ENCODE peak calls at places on chromosomes 11 and 22, in ten cellular contexts. One of them, this sample, is unnamed.

GRCh38 chr11:95327273-95327948 is 96.4 kb upstream of the SESN3 start:
- DNase-seq in psoas muscle: no peak
- DNase-seq in heart left ventricle: no peak
- DNase-seq in cardiac muscle cell: no peak
- DNase-seq in H9: no peak
- DNase-seq in endothelial cell of umbilical vein: no peak
- DNase-seq in lower lobe of right lung: no peak
- DNase-seq in DND-41: no peak
- DNase-seq in esophagus squamous epithelium: no peak
- DNase-seq in left lung: no peak
- DNase-seq in this sample: no peak

GRCh38 chr11:72758690-72759389 is 6.6 kb upstream of the ARAP1 start:
- DNase-seq in psoas muscle: no peak
- DNase-seq in heart left ventricle: peak; percentile 76
- DNase-seq in cardiac muscle cell: peak; percentile 95
- DNase-seq in H9: no peak
- DNase-seq in endothelial cell of umbilical vein: no peak
- DNase-seq in lower lobe of right lung: no peak
- DNase-seq in DND-41: no peak
- DNase-seq in esophagus squamous epithelium: no peak
- DNase-seq in left lung: no peak
- DNase-seq in this sample: no peak

GRCh38 chr22:49024775-49025440 is 802.8 kb downstream of the BRD1 start:
- DNase-seq in psoas muscle: no peak
- DNase-seq in heart left ventricle: peak; percentile 21
- DNase-seq in cardiac muscle cell: no peak
- DNase-seq in H9: no peak
- DNase-seq in endothelial cell of umbilical vein: no peak
- DNase-seq in lower lobe of right lung: peak; percentile 28
- DNase-seq in DND-41: no peak
- DNase-seq in esophagus squamous epithelium: no peak
- DNase-seq in left lung: peak; percentile 55
- DNase-seq in this sample: peak; percentile 52

GRCh38 chr22:31829505-31829904 is 75.7 kb downstream of the DEPDC5 start:
- DNase-seq in psoas muscle: peak; percentile 21
- DNase-seq in heart left ventricle: no peak
- DNase-seq in cardiac muscle cell: peak; percentile 91
- DNase-seq in H9: no peak
- DNase-seq in endothelial cell of umbilical vein: peak; percentile 73
- DNase-seq in lower lobe of right lung: no peak
- DNase-seq in DND-41: no peak
- DNase-seq in esophagus squamous epithelium: no peak
- DNase-seq in left lung: no peak
- DNase-seq in this sample: no peak

GRCh38 chr11:88552377-88553029 is 215.0 kb upstream of the CTSC start:
- DNase-seq in psoas muscle: peak; percentile 18
- DNase-seq in heart left ventricle: no peak
- DNase-seq in cardiac muscle cell: peak; percentile 61
- DNase-seq in H9: peak; percentile 79
- DNase-seq in endothelial cell of umbilical vein: no peak
- DNase-seq in lower lobe of right lung: peak; percentile 50
- DNase-seq in DND-41: peak; percentile 73
- DNase-seq in esophagus squamous epithelium: no peak
- DNase-seq in left lung: peak; percentile 51
- DNase-seq in this sample: peak; percentile 66

GRCh38 chr11:105937738-105938137 is 84.3 kb downstream of the MSANTD4 start:
- DNase-seq in psoas muscle: no peak
- DNase-seq in heart left ventricle: no peak
- DNase-seq in cardiac muscle cell: peak; percentile 11
- DNase-seq in H9: no peak
- DNase-seq in endothelial cell of umbilical vein: peak; percentile 59
- DNase-seq in lower lobe of right lung: no peak
- DNase-seq in DND-41: no peak
- DNase-seq in esophagus squamous epithelium: no peak
- DNase-seq in left lung: no peak
- DNase-seq in this sample: no peak

GRCh38 chr22:45006873-45007246 is 2.9 kb downstream of the PHF21B start:
- DNase-seq in psoas muscle: peak; percentile 34
- DNase-seq in heart left ventricle: peak; percentile 35
- DNase-seq in cardiac muscle cell: no peak
- DNase-seq in H9: no peak
- DNase-seq in endothelial cell of umbilical vein: no peak
- DNase-seq in lower lobe of right lung: no peak
- DNase-seq in DND-41: no peak
- DNase-seq in esophagus squamous epithelium: no peak
- DNase-seq in left lung: no peak
- DNase-seq in this sample: no peak

GRCh38 chr11:126391970-126392637 is 36.6 kb downstream of the ST3GAL4 start:
- DNase-seq in psoas muscle: no peak
- DNase-seq in heart left ventricle: peak; percentile 74
- DNase-seq in cardiac muscle cell: peak; percentile 41
- DNase-seq in H9: peak; percentile 61
- DNase-seq in endothelial cell of umbilical vein: no peak
- DNase-seq in lower lobe of right lung: no peak
- DNase-seq in DND-41: no peak
- DNase-seq in esophagus squamous epithelium: no peak
- DNase-seq in left lung: peak; percentile 54
- DNase-seq in this sample: peak; percentile 36

GRCh38 chr11:71120346-71120963 is 131.9 kb downstream of the SHANK2 start:
- DNase-seq in psoas muscle: no peak
- DNase-seq in heart left ventricle: no peak
- DNase-seq in cardiac muscle cell: peak; percentile 8
- DNase-seq in H9: peak; percentile 87
- DNase-seq in endothelial cell of umbilical vein: no peak
- DNase-seq in lower lobe of right lung: peak; percentile 56
- DNase-seq in DND-41: no peak
- DNase-seq in esophagus squamous epithelium: no peak
- DNase-seq in left lung: no peak
- DNase-seq in this sample: no peak

GRCh38 chr11:89491141-89491690 is at the start of gene NOX4:
- DNase-seq in psoas muscle: peak; percentile 65
- DNase-seq in heart left ventricle: peak; percentile 56
- DNase-seq in cardiac muscle cell: peak; percentile 73
- DNase-seq in H9: peak; percentile 76
- DNase-seq in endothelial cell of umbilical vein: peak; percentile 89
- DNase-seq in lower lobe of right lung: peak; percentile 50
- DNase-seq in DND-41: no peak
- DNase-seq in esophagus squamous epithelium: no peak
- DNase-seq in left lung: peak; percentile 79
- DNase-seq in this sample: peak; percentile 63

GRCh38 chr22:24845036-24845918 is 39.3 kb downstream of the SGSM1 start:
- DNase-seq in psoas muscle: peak; percentile 38
- DNase-seq in heart left ventricle: no peak
- DNase-seq in cardiac muscle cell: peak; percentile 13
- DNase-seq in H9: no peak
- DNase-seq in endothelial cell of umbilical vein: no peak
- DNase-seq in lower lobe of right lung: no peak
- DNase-seq in DND-41: no peak
- DNase-seq in esophagus squamous epithelium: no peak
- DNase-seq in left lung: no peak
- DNase-seq in this sample: no peak

GRCh38 chr11:109590782-109591181 is 168.8 kb downstream of the C11orf87 start:
- DNase-seq in psoas muscle: no peak
- DNase-seq in heart left ventricle: no peak
- DNase-seq in cardiac muscle cell: no peak
- DNase-seq in H9: no peak
- DNase-seq in endothelial cell of umbilical vein: no peak
- DNase-seq in lower lobe of right lung: no peak
- DNase-seq in DND-41: no peak
- DNase-seq in esophagus squamous epithelium: no peak
- DNase-seq in left lung: no peak
- DNase-seq in this sample: no peak

GRCh38 chr22:23402275-23403151 is 177.6 kb downstream of the IGLL1 start:
- DNase-seq in psoas muscle: peak; percentile 47
- DNase-seq in heart left ventricle: no peak
- DNase-seq in cardiac muscle cell: peak; percentile 75
- DNase-seq in H9: peak; percentile 84
- DNase-seq in endothelial cell of umbilical vein: peak; percentile 39
- DNase-seq in lower lobe of right lung: peak; percentile 79
- DNase-seq in DND-41: no peak
- DNase-seq in esophagus squamous epithelium: no peak
- DNase-seq in left lung: peak; percentile 88
- DNase-seq in this sample: peak; percentile 86

GRCh38 chr11:67700548-67701262 is 26.3 kb upstream of the ALDH3B2 start:
- DNase-seq in psoas muscle: no peak
- DNase-seq in heart left ventricle: no peak
- DNase-seq in cardiac muscle cell: no peak
- DNase-seq in H9: no peak
- DNase-seq in endothelial cell of umbilical vein: no peak
- DNase-seq in lower lobe of right lung: no peak
- DNase-seq in DND-41: no peak
- DNase-seq in esophagus squamous epithelium: no peak
- DNase-seq in left lung: no peak
- DNase-seq in this sample: no peak

GRCh38 chr22:31287818-31288495 is 4.3 kb downstream of the PIK3IP1 start:
- DNase-seq in psoas muscle: no peak
- DNase-seq in heart left ventricle: no peak
- DNase-seq in cardiac muscle cell: no peak
- DNase-seq in H9: no peak
- DNase-seq in endothelial cell of umbilical vein: no peak
- DNase-seq in lower lobe of right lung: no peak
- DNase-seq in DND-41: no peak
- DNase-seq in esophagus squamous epithelium: no peak
- DNase-seq in left lung: no peak
- DNase-seq in this sample: no peak

GRCh38 chr11:124329787-124330478 is 9.9 kb upstream of the OR8D2 start:
- DNase-seq in psoas muscle: no peak
- DNase-seq in heart left ventricle: no peak
- DNase-seq in cardiac muscle cell: no peak
- DNase-seq in H9: no peak
- DNase-seq in endothelial cell of umbilical vein: peak; percentile 20
- DNase-seq in lower lobe of right lung: no peak
- DNase-seq in DND-41: no peak
- DNase-seq in esophagus squamous epithelium: no peak
- DNase-seq in left lung: no peak
- DNase-seq in this sample: no peak
- TF ChIP-seq CTCF in psoas muscle: no peak
- TF ChIP-seq CTCF in heart left ventricle: no peak
- TF ChIP-seq CTCF in cardiac muscle cell: no peak
- TF ChIP-seq CTCF in H9: no peak
- TF ChIP-seq CTCF in endothelial cell of umbilical vein: no peak
- TF ChIP-seq CTCF in lower lobe of right lung: no peak
- TF ChIP-seq CTCF in DND-41: no peak
- TF ChIP-seq CTCF in esophagus squamous epithelium: no peak
- TF ChIP-seq CTCF in left lung: no peak
- TF ChIP-seq CTCF in this sample: no peak

GRCh38 chr11:10930961-10931760 is 73.3 kb upstream of the ZBED5 start:
- DNase-seq in psoas muscle: peak; percentile 75
- DNase-seq in heart left ventricle: peak; percentile 81
- DNase-seq in cardiac muscle cell: peak; percentile 93
- DNase-seq in H9: peak; percentile 68
- DNase-seq in endothelial cell of umbilical vein: peak; percentile 80
- DNase-seq in lower lobe of right lung: peak; percentile 77
- DNase-seq in DND-41: peak; percentile 15
- DNase-seq in esophagus squamous epithelium: no peak
- DNase-seq in left lung: peak; percentile 89
- DNase-seq in this sample: peak; percentile 87
- H3K27me3 ChIP-seq in psoas muscle: no peaks in the 10 kb centered on the region
- H3K27me3 ChIP-seq in heart left ventricle: no peaks in the 10 kb centered on the region
- H3K27me3 ChIP-seq in cardiac muscle cell: no peaks in the 10 kb centered on the region
- H3K27me3 ChIP-seq in H9: no peaks in the 10 kb centered on the region
- H3K27me3 ChIP-seq in endothelial cell of umbilical vein: no peaks in the 10 kb centered on the region
- H3K27me3 ChIP-seq in lower lobe of right lung: no peaks in the 10 kb centered on the region
- H3K27me3 ChIP-seq in DND-41: peaks cover 86% of the 10 kb centered on the region
- H3K27me3 ChIP-seq in esophagus squamous epithelium: no peaks in the 10 kb centered on the region
- H3K27me3 ChIP-seq in left lung: no peaks in the 10 kb centered on the region
- H3K27me3 ChIP-seq in this sample: no peaks in the 10 kb centered on the region

GRCh38 chr11:134401825-134402809 is 9.9 kb downstream of the B3GAT1 start:
- DNase-seq in psoas muscle: no peak
- DNase-seq in heart left ventricle: no peak
- DNase-seq in cardiac muscle cell: no peak
- DNase-seq in H9: no peak
- DNase-seq in endothelial cell of umbilical vein: no peak
- DNase-seq in lower lobe of right lung: no peak
- DNase-seq in DND-41: no peak
- DNase-seq in esophagus squamous epithelium: no peak
- DNase-seq in left lung: no peak
- DNase-seq in this sample: no peak

GRCh38 chr11:134399996-134400395 is 12.0 kb downstream of the B3GAT1 start:
- DNase-seq in psoas muscle: no peak
- DNase-seq in heart left ventricle: no peak
- DNase-seq in cardiac muscle cell: no peak
- DNase-seq in H9: no peak
- DNase-seq in endothelial cell of umbilical vein: no peak
- DNase-seq in lower lobe of right lung: no peak
- DNase-seq in DND-41: no peak
- DNase-seq in esophagus squamous epithelium: no peak
- DNase-seq in left lung: no peak
- DNase-seq in this sample: no peak

GRCh38 chr11:134405436-134405835 is 6.6 kb downstream of the B3GAT1 start:
- DNase-seq in psoas muscle: no peak
- DNase-seq in heart left ventricle: no peak
- DNase-seq in cardiac muscle cell: no peak
- DNase-seq in H9: no peak
- DNase-seq in endothelial cell of umbilical vein: no peak
- DNase-seq in lower lobe of right lung: no peak
- DNase-seq in DND-41: no peak
- DNase-seq in esophagus squamous epithelium: no peak
- DNase-seq in left lung: no peak
- DNase-seq in this sample: no peak

GRCh38 chr11:134404485-134405341 is 7.3 kb downstream of the B3GAT1 start:
- DNase-seq in psoas muscle: no peak
- DNase-seq in heart left ventricle: no peak
- DNase-seq in cardiac muscle cell: no peak
- DNase-seq in H9: no peak
- DNase-seq in endothelial cell of umbilical vein: no peak
- DNase-seq in lower lobe of right lung: no peak
- DNase-seq in DND-41: no peak
- DNase-seq in esophagus squamous epithelium: no peak
- DNase-seq in left lung: no peak
- DNase-seq in this sample: no peak

DNA sequence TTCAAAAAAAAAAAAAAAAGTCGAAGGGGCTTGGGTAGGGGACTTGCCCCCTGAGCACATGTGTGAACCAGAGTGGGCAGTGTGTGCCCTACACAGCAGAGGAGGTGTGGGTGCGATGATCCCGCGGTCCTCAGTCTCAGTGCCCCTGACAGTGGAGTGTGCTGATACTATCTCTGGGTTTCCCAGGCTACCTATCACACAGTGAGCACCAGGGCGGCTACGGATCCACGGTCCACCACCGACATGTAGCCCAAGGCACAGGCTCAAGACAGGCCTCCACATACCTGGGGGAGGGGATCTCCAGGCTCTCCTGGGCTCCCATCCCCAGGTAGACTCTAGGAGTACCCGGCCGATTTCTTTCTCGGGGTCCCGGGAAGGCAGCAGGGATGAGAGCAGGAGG is 9.1 kb downstream of the B3GAT1 start:
- DNase-seq in psoas muscle: no peak
- DNase-seq in heart left ventricle: no peak
- DNase-seq in cardiac muscle cell: no peak
- DNase-seq in H9: no peak
- DNase-seq in endothelial cell of umbilical vein: no peak
- DNase-seq in lower lobe of right lung: no peak
- DNase-seq in DND-41: no peak
- DNase-seq in esophagus squamous epithelium: no peak
- DNase-seq in left lung: no peak
- DNase-seq in this sample: no peak
- H3K9me3 ChIP-seq in psoas muscle: no peaks in the 10 kb centered on the region
- H3K9me3 ChIP-seq in heart left ventricle: no peaks in the 10 kb centered on the region
- H3K9me3 ChIP-seq in cardiac muscle cell: no peaks in the 10 kb centered on the region
- H3K9me3 ChIP-seq in H9: no peaks in the 10 kb centered on the region
- H3K9me3 ChIP-seq in endothelial cell of umbilical vein: no peaks in the 10 kb centered on the region
- H3K9me3 ChIP-seq in lower lobe of right lung: no peaks in the 10 kb centered on the region
- H3K9me3 ChIP-seq in DND-41: no peaks in the 10 kb centered on the region
- H3K9me3 ChIP-seq in esophagus squamous epithelium: no peaks in the 10 kb centered on the region
- H3K9me3 ChIP-seq in left lung: no peaks in the 10 kb centered on the region
- H3K9me3 ChIP-seq in this sample: no peaks in the 10 kb centered on the region

GRCh38 chr11:18203723-18204122 is 31.1 kb downstream of the MRGPRX4 start:
- DNase-seq in psoas muscle: no peak
- DNase-seq in heart left ventricle: no peak
- DNase-seq in cardiac muscle cell: peak; percentile 41
- DNase-seq in H9: peak; percentile 80
- DNase-seq in endothelial cell of umbilical vein: peak; percentile 5
- DNase-seq in lower lobe of right lung: no peak
- DNase-seq in DND-41: no peak
- DNase-seq in esophagus squamous epithelium: no peak
- DNase-seq in left lung: no peak
- DNase-seq in this sample: no peak
- TF ChIP-seq CTCF in psoas muscle: no peak
- TF ChIP-seq CTCF in heart left ventricle: no peak
- TF ChIP-seq CTCF in cardiac muscle cell: peak; percentile 59
- TF ChIP-seq CTCF in H9: peak; percentile 76
- TF ChIP-seq CTCF in endothelial cell of umbilical vein: peak; percentile 62
- TF ChIP-seq CTCF in lower lobe of right lung: peak; percentile 36
- TF ChIP-seq CTCF in DND-41: peak; percentile 53
- TF ChIP-seq CTCF in esophagus squamous epithelium: no peak
- TF ChIP-seq CTCF in left lung: no peak
- TF ChIP-seq CTCF in this sample: peak; percentile 35

This sample was measured in upper lobe of right lung.